ENCODE peak calls at places on chromosome 14, in four cellular contexts. K is heart left ventricle, I is AG04450, D is tibial artery. M is an unnamed sample.

GRCh38 chr14:58428011-58428807 is 690 bp downstream of the KIAA0586 start:
- DNase-seq in I (no peak), K (no peak), D (no peak), M (no peak)

GRCh38 chr14:91315844-91316267 is 71.4 kb upstream of the GPR68 start:
- DNase-seq in D (no peak), I (no peak), K (no peak), M (peak)

GRCh38 chr14:36553650-36554260 is 28.7 kb downstream of the NKX2-8 start:
- DNase-seq in K (no peak), I (peak), D (no peak), M (peak)

GRCh38 chr14:66043921-66044320 is 442.2 kb upstream of the CCDC196 start:
- DNase-seq in I (no peak), K (no peak), D (no peak), M (no peak)

GRCh38 chr14:34425095-34425851 is 36.8 kb downstream of the SPTSSA start:
- DNase-seq in D (no peak), K (no peak), I (no peak), M (no peak)

GRCh38 chr14:38777401-38777800 is 325.6 kb downstream of the SEC23A start:
- DNase-seq in K (no peak), I (no peak), D (no peak), M (no peak)

GRCh38 chr14:64773577-64773976 is 69.4 kb downstream of the PLEKHG3 start:
- DNase-seq in I (no peak), K (no peak), D (no peak), M (no peak)

GRCh38 chr14:97021571-97022171 is 224.5 kb downstream of the VRK1 start:
- DNase-seq in K (no peak), I (no peak), D (no peak), M (no peak)

GRCh38 chr14:64682173-64682710 is 22.0 kb upstream of the PLEKHG3 start:
- DNase-seq in D (peak), I (no peak), K (peak), M (no peak)

GRCh38 chr14:46063872-46064271 is 587.7 kb downstream of the RPL10L start:
- DNase-seq in I (no peak), K (no peak), D (no peak), M (no peak)

GRCh38 chr14:62301911-62302310 is 539.7 kb downstream of the SNAPC1 start:
- DNase-seq in D (no peak), K (no peak), I (peak), M (no peak)

GRCh38 chr14:68974759-68975347 is 4.2 kb downstream of the ACTN1 start:
- DNase-seq in D (no peak), K (no peak), I (no peak), M (no peak)

GRCh38 chr14:23816371-23816770 is 137.2 kb upstream of the DHRS4 start:
- DNase-seq in D (no peak), K (no peak), I (no peak), M (no peak)

GRCh38 chr14:52329678-52330376 is 15.7 kb downstream of the PTGER2 start:
- DNase-seq in K (no peak), I (no peak), D (no peak), M (no peak)

GRCh38 chr14:58739674-58740073 is 101.9 kb downstream of the DACT1 start:
- DNase-seq in K (no peak), I (no peak), D (no peak), M (no peak)

GRCh38 chr14:71363961-71364360 is 456.7 kb downstream of the PCNX1 start:
- DNase-seq in K (no peak), I (no peak), D (no peak), M (no peak)

GRCh38 chr14:70995671-70996070 is 88.4 kb downstream of the PCNX1 start:
- DNase-seq in I (no peak), D (no peak), K (no peak), M (no peak)

GRCh38 chr14:64209428-64210165 is 84.6 kb downstream of the ESR2 start:
- DNase-seq in K (peak), I (no peak), D (no peak), M (no peak)

DNA sequence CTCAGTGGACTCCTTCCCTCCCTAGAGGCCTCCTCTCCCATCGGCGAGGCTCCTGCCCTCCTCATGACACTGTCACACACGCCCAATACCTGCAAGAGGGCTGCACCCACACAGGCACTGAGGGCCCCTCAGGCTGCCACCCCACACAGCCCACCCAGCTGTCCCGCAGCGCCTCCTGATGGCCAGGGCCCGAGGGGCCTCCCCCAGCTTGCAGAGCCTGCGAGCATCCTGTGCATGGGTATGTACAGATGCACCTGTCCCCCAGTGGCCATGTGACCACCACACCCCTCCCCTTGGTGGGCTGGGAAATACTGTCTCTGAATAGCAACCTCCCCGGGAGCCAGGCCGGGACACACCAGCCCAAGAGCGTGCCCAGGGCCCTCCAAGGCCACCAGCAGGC is 19.0 kb upstream of the NUDT14 start:
- DNase-seq in I (no peak), K (no peak), D (no peak), M (no peak)
- TF ChIP-seq CTCF in I (no peak), K (no peak), D (no peak), M (peak)

DNA sequence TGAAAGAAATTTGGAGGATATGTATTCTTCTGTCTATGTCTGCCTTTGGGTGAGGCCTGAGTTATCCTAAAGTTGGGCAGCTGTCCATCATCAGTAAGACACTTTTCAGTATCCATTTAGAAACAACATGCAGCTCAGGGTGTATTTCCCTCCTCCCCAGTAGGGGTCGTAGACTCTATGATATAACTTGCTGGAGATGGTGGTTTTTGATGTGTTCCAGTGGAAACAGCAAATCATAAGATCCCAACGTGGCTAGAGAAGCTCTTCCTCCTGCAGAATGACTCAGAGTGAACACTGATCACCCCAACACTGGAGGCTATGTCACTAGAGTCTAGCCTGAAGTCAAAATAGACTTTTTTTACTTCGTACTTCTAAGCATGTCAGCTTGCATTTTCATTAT is 331.6 kb upstream of the STXBP6 start:
- DNase-seq in K (no peak), D (no peak), I (no peak), M (no peak)
- TF ChIP-seq CTCF in K (no peak), D (no peak), I (no peak), M (peak)

DNA sequence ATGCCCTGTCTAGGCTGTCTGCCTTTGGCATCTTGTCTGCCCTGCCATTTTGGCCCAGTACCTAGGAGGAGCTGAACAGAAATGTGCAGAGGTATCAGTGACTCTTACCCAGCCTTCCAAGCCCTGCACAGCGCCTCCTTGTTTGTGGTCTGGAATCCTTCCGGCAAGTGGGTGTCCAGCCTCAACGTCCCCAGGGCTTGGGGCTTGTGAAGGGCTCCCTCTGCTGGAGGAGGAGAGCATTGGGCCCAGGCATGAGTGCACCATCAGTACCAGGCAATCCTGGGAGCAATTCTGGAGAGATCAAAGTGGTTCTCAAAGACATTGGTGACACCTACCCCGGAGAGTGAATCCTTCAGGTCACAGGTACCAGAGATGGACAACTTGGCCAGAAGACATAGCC is 2.4 kb upstream of the TCL1B start:
- DNase-seq in K (no peak), D (no peak), I (no peak), M (peak)
- TF ChIP-seq CTCF in K (no peak), D (peak), I (peak), M (peak)

GRCh38 chr14:85531594-85532391 is 1.8 kb downstream of the FLRT2 start:
- DNase-seq in K (peak), I (no peak), D (peak), M (no peak)
- TF ChIP-seq CTCF in K (peak), I (peak), D (peak), M (no peak)

GRCh38 chr14:22598896-22599244 is 770 bp downstream of the ABHD4 start:
- DNase-seq in D (peak), I (no peak), K (no peak), M (peak)
- TF ChIP-seq CTCF in D (peak), I (peak), K (no peak), M (peak)

GRCh38 chr14:29648045-29648444 is 279.6 kb downstream of the PRKD1 start:
- DNase-seq in K (no peak), I (no peak), D (no peak), M (no peak)
- TF ChIP-seq CTCF in K (no peak), I (no peak), D (no peak), M (no peak)

DNA sequence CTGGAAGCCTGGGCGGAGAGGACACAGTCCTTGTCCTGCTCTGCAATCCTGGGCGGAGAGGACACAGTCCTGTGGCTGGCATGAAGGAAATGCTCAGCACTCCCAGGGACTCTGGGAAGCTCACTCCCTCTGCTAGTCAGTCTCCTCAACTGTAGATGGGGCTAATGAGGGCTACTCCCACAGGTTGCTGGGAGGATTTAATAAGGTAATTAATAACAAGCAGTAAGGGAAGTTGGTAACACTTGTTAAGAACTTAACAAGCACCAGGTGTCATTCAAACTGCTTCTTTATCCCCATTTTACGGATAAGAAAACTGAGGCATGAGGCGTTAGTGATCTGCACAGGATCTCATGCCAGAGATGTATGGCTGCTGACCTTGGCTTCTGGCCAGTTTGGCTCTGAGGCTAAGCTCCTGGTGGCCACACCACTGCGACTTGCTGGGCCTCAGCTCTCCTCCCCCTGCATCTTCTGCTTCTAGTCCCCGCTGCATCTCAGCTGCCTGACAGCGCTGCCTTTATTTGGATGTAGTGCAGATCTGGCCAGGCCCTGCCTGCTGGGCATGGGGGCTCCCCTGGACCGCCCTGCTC is 54.1 kb upstream of the BEGAIN start:
- DNase-seq in D (no peak), K (no peak), I (no peak), M (no peak)
- TF ChIP-seq CTCF in D (no peak), K (no peak), I (no peak), M (no peak)

GRCh38 chr14:103136388-103137271 is 13.4 kb downstream of the TNFAIP2 start:
- DNase-seq in K (no peak), D (peak), I (no peak), M (no peak)
- TF ChIP-seq CTCF in K (no peak), D (no peak), I (no peak), M (no peak)

GRCh38 chr14:37563189-37563588 is 31.9 kb downstream of the FOXA1 start:
- DNase-seq in D (no peak), I (no peak), K (no peak), M (no peak)

GRCh38 chr14:37571391-37571790 is 23.7 kb downstream of the FOXA1 start:
- DNase-seq in D (no peak), K (no peak), I (no peak), M (no peak)

GRCh38 chr14:37566811-37567371 is 28.2 kb downstream of the FOXA1 start:
- DNase-seq in K (no peak), I (no peak), D (no peak), M (no peak)

GRCh38 chr14:37569729-37570128 is 25.3 kb downstream of the FOXA1 start:
- DNase-seq in I (no peak), D (no peak), K (no peak), M (no peak)

DNA sequence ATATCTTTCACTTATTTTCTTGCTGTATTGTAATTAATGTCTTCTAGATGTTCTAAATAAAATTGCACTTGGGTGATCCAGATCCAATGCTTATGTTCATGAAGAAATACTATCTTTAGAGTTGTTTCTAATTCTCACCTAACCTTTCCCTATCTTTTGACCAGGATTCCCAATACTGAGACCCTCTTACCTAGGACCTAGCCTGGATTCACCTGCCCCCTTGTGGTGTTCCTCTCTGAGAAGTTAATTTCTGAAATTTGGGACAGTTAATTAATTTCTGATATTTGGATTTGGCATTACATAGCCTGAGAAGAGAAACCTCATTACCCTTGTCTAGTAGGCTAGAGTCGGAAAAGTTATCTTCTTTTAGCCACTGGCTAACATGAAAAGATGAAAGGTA is 29.5 kb downstream of the FOXA1 start:
- DNase-seq in K (no peak), D (no peak), I (no peak), M (no peak)
- TF ChIP-seq CTCF in K (no peak), D (no peak), I (peak), M (no peak)